ENCODE peak calls at places on chromosomes 16 and 17, in seven cellular contexts. L is mucosa of descending colon, D is heart left ventricle, H is AG10803, E is prostate gland, X is ovary, T is lower leg skin. P is an unnamed sample.

GRCh38 chr16:2476345-2476720 is 1.4 kb downstream of the TBC1D24 start:
- DNase-seq in L (no peak), D (no peak), X (no peak), H (no peak), E (no peak), T (no peak), P (no peak)

GRCh38 chr16:10578474-10579316 is 1.7 kb downstream of the EMP2 start:
- DNase-seq in D (peak), L (peak), H (no peak), X (peak), E (peak), T (no peak), P (no peak)

GRCh38 chr16:12168054-12169018 is 191.8 kb downstream of the SNX29 start:
- DNase-seq in L (no peak), E (no peak), D (peak), T (no peak), H (no peak), X (no peak), P (no peak)

GRCh38 chr17:52154466-52154865 is 4.0 kb downstream of the CA10 start:
- DNase-seq in X (no peak), L (no peak), E (no peak), H (no peak), D (no peak), T (no peak), P (no peak)

GRCh38 chr17:50581316-50581715 is 20.8 kb downstream of the CACNA1G start:
- DNase-seq in X (no peak), L (no peak), T (no peak), D (no peak), H (no peak), E (no peak), P (no peak)

GRCh38 chr17:43620147-43620944 is 41.4 kb downstream of the MEOX1 start:
- DNase-seq in E (no peak), T (no peak), X (no peak), H (no peak), L (no peak), D (no peak), P (no peak)

GRCh38 chr16:50521246-50521900 is 26.8 kb upstream of the NKD1 start:
- DNase-seq in D (no peak), E (no peak), L (no peak), T (peak), H (no peak), X (no peak), P (no peak)

GRCh38 chr17:64095144-64095882 is 34.6 kb downstream of the ERN1 start:
- DNase-seq in E (no peak), L (no peak), T (no peak), D (no peak), H (no peak), X (no peak), P (no peak)

GRCh38 chr17:36994438-36994837 is 45.7 kb downstream of the AATF start:
- DNase-seq in T (no peak), L (no peak), E (no peak), H (peak), D (no peak), X (no peak), P (peak)

GRCh38 chr17:38693700-38694329 is 11.3 kb upstream of the MLLT6 start:
- DNase-seq in T (peak), X (peak), L (peak), H (peak), D (peak), E (peak), P (peak)

GRCh38 chr16:29987371-29988085 is 7.9 kb downstream of the HIRIP3 start:
- DNase-seq in E (no peak), D (peak), T (no peak), X (peak), L (no peak), H (no peak), P (no peak)

GRCh38 chr17:17859909-17860760 is 23.3 kb upstream of the SREBF1 start:
- DNase-seq in T (peak), X (peak), E (peak), H (peak), D (peak), L (peak), P (peak)

GRCh38 chr17:8994319-8994718 is 27.0 kb upstream of the NTN1 start:
- DNase-seq in L (peak), D (peak), X (no peak), H (peak), E (no peak), T (peak), P (peak)

GRCh38 chr17:72466199-72466598 is 345.4 kb downstream of the SOX9 start:
- DNase-seq in E (no peak), H (peak), D (no peak), T (peak), L (no peak), X (no peak), P (peak)

GRCh38 chr17:48322060-48322459 is 108.0 kb downstream of the SKAP1 start:
- DNase-seq in T (no peak), D (no peak), X (no peak), E (no peak), L (no peak), H (peak), P (peak)
- TF ChIP-seq CTCF in T (no peak), D (no peak), X (no peak), E (no peak), L (no peak), H (peak), P (no peak)

DNA sequence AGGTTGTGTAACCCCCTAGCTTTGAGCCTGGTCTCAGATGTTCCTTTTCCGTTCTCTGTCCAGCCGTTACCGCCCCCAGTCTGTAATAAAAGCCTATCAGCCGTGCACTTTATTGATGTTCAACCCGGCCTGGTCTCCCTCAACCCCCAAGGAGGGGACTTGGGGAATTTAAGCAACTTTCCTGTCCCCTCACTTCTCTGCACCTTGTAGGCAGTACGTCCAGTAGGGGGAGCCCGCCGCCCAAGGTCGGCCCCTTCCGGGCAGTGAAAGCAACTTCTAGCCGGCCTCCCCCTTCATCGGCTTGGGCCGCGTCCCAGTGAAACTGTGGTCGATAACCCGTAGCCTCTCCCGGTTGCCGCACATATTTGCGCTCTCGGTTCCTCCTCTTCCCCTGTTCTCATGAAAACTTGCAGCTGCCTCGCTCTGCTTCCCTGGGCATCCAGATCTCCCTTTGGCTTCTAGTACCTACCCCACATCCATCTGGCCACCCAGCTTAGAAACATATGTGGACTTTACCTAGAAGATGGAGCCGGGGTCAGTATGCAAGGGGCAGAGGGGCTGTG is 7.9 kb downstream of the PNPO start:
- DNase-seq in T (peak), E (peak), D (peak), X (peak), H (peak), L (peak), P (peak)
- H3K4me3 ChIP-seq in T (no peak), E (peak), D (peak), X (peak), H (peak), L (no peak), P (no peak)

GRCh38 chr17:74362811-74363498 is 1.3 kb upstream of the BTBD17 start:
- DNase-seq in D (no peak), T (no peak), H (no peak), E (no peak), X (no peak), L (no peak), P (no peak)

GRCh38 chr17:74360993-74361612 is 565 bp downstream of the BTBD17 start:
- DNase-seq in T (no peak), L (no peak), X (no peak), D (no peak), E (no peak), H (no peak), P (no peak)

GRCh38 chr17:74359916-74360315 is 1.8 kb downstream of the BTBD17 start:
- DNase-seq in L (no peak), E (no peak), H (no peak), D (no peak), T (no peak), X (no peak), P (no peak)

GRCh38 chr17:74358696-74359095 is 3.0 kb downstream of the BTBD17 start:
- DNase-seq in H (no peak), T (no peak), X (no peak), D (no peak), E (no peak), L (no peak), P (no peak)

DNA sequence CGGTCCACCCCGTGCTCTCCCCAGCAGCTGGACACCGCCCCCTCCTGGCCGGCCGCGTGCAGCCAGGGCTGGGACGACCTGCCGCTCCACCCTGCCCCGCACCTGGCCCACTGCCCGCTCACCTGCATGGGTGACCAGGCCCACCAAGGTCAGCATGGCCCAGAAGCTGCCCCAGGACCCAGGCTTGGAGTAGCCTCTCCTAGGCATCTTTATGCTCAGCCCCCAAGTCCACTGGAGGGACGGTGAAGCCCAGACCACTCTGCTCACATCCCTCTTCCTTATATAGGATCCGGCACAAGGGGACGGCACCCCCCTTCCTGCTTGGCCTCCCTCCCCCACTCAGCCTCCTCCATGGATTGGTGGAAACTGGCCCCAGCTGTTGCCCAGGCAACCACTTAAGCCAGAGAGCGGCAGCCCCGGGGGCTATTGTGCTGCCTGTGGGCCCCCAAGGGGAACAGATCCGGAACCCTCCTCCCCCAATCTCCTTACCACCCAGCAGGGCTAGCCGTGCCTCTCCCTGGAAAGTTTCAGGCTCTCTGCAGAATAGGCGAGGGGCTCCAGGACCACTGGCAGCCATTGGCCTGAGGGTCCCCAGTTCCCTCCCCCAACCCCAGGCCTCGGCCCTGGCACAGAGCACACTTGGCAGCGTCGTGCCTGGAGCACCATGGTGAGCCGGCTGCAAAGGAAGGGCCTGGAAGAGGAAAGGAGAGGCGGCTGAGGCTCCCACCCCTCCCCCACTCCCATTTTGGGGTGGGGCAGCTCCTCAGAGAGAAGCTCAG is at the start of gene BTBD17:
- DNase-seq in L (no peak), T (no peak), X (peak), E (peak), D (peak), H (no peak), P (peak)
- TF ChIP-seq CTCF in L (peak), T (no peak), X (peak), E (peak), D (peak), H (peak), P (peak)

GRCh38 chr16:72989203-72989991 is 58.5 kb downstream of the ZFHX3 start:
- DNase-seq in D (no peak), E (peak), X (no peak), L (no peak), T (peak), H (peak), P (peak)
- H3K4me3 ChIP-seq in D (peak), E (no peak), X (no peak), L (no peak), T (no peak), H (peak), P (peak)